ENCODE peak calls at places on chromosomes 13 and 19, in five cellular contexts. X is activated naive CD4-positive, alpha-beta T cell treated with Interleukin-2 at 50 U/mL for 16 hours; G is activated naive CD8-positive, alpha-beta T cell treated with anti-CD3 and anti-CD28 coated beads, Interleukin-2, amount 50 U/mL, for 24 hours; Z is activated CD4-positive, alpha-beta T cell treated with anti-CD3 and anti-CD28 coated beads, Interleukin-2, amount 10 ng/mL, durations not matched to agents 7 days and 5 days; B is psoas muscle. L is an unnamed sample.

GRCh38 chr19:2289714-2290435 is 7.9 kb upstream of the PEAK3 start:
- DNase-seq in X (peak), G (peak), Z (peak), B (peak), L (peak)

GRCh38 chr13:49606747-49607648 is 21.3 kb upstream of the ARL11 start:
- DNase-seq in X (peak), G (peak), Z (peak), B (peak), L (peak)

GRCh38 chr19:1651061-1651547 is 1.3 kb downstream of the TCF3 start:
- DNase-seq in X (peak), G (peak), Z (peak), B (no peak), L (no peak)

GRCh38 chr19:2618611-2619010 is 83.9 kb downstream of the GNG7 start:
- DNase-seq in X (peak), G (peak), Z (peak), B (peak), L (peak)

GRCh38 chr13:46386426-46386995 is 541 bp downstream of the RUBCNL start:
- DNase-seq in X (no peak), G (no peak), Z (no peak), B (no peak), L (peak)

GRCh38 chr19:35292986-35293732 is 1.2 kb downstream of the MAG start:
- DNase-seq in X (no peak), G (no peak), Z (no peak), B (no peak), L (no peak)

GRCh38 chr19:3075605-3076431 is 13.5 kb upstream of the TLE5 start:
- DNase-seq in X (peak), G (peak), Z (peak), B (peak), L (peak)

GRCh38 chr19:16888629-16889371 is at the start of gene F2RL3:
- DNase-seq in X (no peak), G (no peak), Z (no peak), B (peak), L (peak)

GRCh38 chr19:27746691-27747380 is 1466.1 kb downstream of the UQCRFS1 start:
- DNase-seq in X (no peak), G (peak), Z (no peak), B (peak), L (peak)

GRCh38 chr19:33905473-33905936 is 108.8 kb downstream of the KCTD15 start:
- DNase-seq in X (no peak), G (no peak), Z (no peak), B (peak), L (peak)

GRCh38 chr13:80082396-80083096 is 258.4 kb downstream of the SPRY2 start:
- DNase-seq in X (no peak), G (no peak), Z (no peak), B (no peak), L (no peak)

GRCh38 chr19:23787106-23787505 is 28.4 kb upstream of the ZNF681 start:
- DNase-seq in X (no peak), G (no peak), Z (no peak), B (no peak), L (no peak)

L was measured in left ventricle myocardium inferior.